ENCODE peak calls at places on chromosomes 13 and 19, in six cellular contexts. N is thoracic aorta, D is breast epithelium, Z is adrenal gland, X is H9, O is WERI-Rb-1. S is an unnamed sample.
A peak's percentile ranks its signal among the peaks of the same experiment; 100 is the strongest.

GRCh38 chr13:98570929-98571372 is 6.0 kb downstream of the STK24 start:
- DNase-seq in N (no peak), D (no peak), Z (peak; percentile 59), X (no peak), O (no peak), S (peak; percentile 85)

GRCh38 chr13:32309812-32310706 is 5.1 kb downstream of the ZAR1L start:
- DNase-seq in N (no peak), D (no peak), Z (no peak), X (peak; percentile 32), O (peak; percentile 23), S (peak; percentile 40)

GRCh38 chr19:10557603-10558197 is 8.1 kb downstream of the KRI1 start:
- DNase-seq in N (no peak), D (no peak), Z (no peak), X (no peak), O (no peak), S (no peak)

GRCh38 chr19:9877775-9878510 is 42.8 kb downstream of the PIN1 start:
- DNase-seq in N (no peak), D (no peak), Z (no peak), X (no peak), O (no peak), S (no peak)

GRCh38 chr13:110521946-110522345 is 39.6 kb downstream of the RAB20 start:
- DNase-seq in N (no peak), D (no peak), Z (peak; percentile 19), X (no peak), O (no peak), S (no peak)

GRCh38 chr19:28332351-28332750 is 880.6 kb downstream of the UQCRFS1 start:
- DNase-seq in N (no peak), D (no peak), Z (no peak), X (no peak), O (no peak), S (no peak)

GRCh38 chr13:65600702-65601101 is 1629.4 kb downstream of the PCDH9 start:
- DNase-seq in N (no peak), D (no peak), Z (no peak), X (no peak), O (no peak), S (no peak)

GRCh38 chr19:28257396-28257795 is 955.6 kb downstream of the UQCRFS1 start:
- DNase-seq in N (no peak), D (no peak), Z (no peak), X (no peak), O (no peak), S (no peak)

GRCh38 chr13:110875243-110875642 is 39.6 kb downstream of the ANKRD10 start:
- DNase-seq in N (no peak), D (no peak), Z (no peak), X (no peak), O (no peak), S (peak; percentile 38)

GRCh38 chr19:40466219-40467006 is at the start of gene SPTBN4:
- DNase-seq in N (no peak), D (peak; percentile 43), Z (peak; percentile 62), X (peak; percentile 33), O (no peak), S (peak; percentile 51)

GRCh38 chr13:109758937-109759480 is 27.4 kb downstream of the IRS2 start:
- DNase-seq in N (no peak), D (no peak), Z (no peak), X (no peak), O (no peak), S (no peak)

GRCh38 chr19:33946535-33947323 is 150.1 kb downstream of the KCTD15 start:
- DNase-seq in N (no peak), D (no peak), Z (no peak), X (no peak), O (peak; percentile 42), S (no peak)

GRCh38 chr13:110520431-110521295 is 40.9 kb downstream of the RAB20 start:
- DNase-seq in N (peak; percentile 74), D (peak; percentile 71), Z (peak; percentile 96), X (no peak), O (no peak), S (no peak)

GRCh38 chr19:38894968-38895367 is 4.5 kb downstream of the SIRT2 start:
- DNase-seq in N (no peak), D (no peak), Z (no peak), X (no peak), O (no peak), S (no peak)

GRCh38 chr13:96025283-96025682 is 27.9 kb downstream of the UGGT2 start:
- DNase-seq in N (no peak), D (no peak), Z (no peak), X (no peak), O (no peak), S (no peak)

GRCh38 chr19:46748325-46749109 is 2.3 kb upstream of the STRN4 start:
- DNase-seq in N (no peak), D (no peak), Z (peak; percentile 68), X (peak; percentile 84), O (peak; percentile 70), S (no peak)

GRCh38 chr13:90362718-90363117 is 984.8 kb upstream of the MIR17HG start:
- DNase-seq in N (no peak), D (no peak), Z (no peak), X (no peak), O (no peak), S (no peak)

GRCh38 chr19:6483235-6483634 is 1.6 kb upstream of the DENND1C start:
- DNase-seq in N (no peak), D (no peak), Z (no peak), X (no peak), O (no peak), S (no peak)

GRCh38 chr19:6480843-6481415 is 658 bp downstream of the DENND1C start:
- DNase-seq in N (no peak), D (no peak), Z (no peak), X (no peak), O (no peak), S (peak; percentile 35)

GRCh38 chr19:6479836-6480398 is 1.7 kb downstream of the DENND1C start:
- DNase-seq in N (no peak), D (no peak), Z (no peak), X (no peak), O (no peak), S (peak; percentile 9)

GRCh38 chr19:6482343-6482686 is 728 bp upstream of the DENND1C start:
- DNase-seq in N (no peak), D (no peak), Z (no peak), X (no peak), O (no peak), S (no peak)

DNA sequence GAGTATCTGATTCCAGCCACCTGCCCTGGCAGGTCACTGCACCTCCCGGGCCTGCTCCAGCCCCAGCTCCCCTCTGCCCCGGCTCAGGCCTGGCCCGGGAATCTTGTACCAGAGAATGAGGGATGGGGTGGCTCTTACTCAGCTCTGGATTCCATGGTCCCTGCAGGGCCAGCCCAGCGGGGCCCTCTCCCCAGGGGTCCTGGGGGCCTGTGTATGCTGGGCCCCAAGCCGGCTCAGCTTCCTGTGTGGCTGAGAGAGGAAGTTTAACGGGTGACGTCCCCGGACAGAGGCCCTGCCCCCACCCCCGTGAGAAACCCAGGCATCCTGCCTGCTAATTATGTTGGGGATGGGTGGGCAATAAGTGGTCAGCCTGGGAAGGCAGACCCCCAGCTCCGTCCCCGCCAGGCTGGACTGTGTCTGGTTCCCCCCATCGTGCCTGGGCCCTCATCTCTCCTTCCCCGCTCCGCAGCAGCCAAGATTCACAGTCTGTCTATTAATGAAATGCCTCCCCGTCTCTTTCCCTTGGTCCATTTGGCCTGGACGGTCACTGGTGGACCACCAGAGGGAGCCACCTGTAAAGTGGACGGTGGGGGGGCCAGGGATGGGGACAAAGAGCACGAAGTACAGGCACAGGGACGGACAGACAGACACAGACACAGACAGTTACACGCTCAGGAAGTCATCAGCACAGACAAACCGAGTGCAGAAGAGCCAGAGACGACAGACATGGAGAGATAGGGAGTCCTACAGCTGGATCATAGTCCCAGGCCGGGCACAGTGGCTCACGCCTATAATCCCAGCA is at the start of gene DENND1C:
- DNase-seq in N (no peak), D (no peak), Z (peak; percentile 59), X (peak; percentile 61), O (peak; percentile 60), S (peak; percentile 78)
- TF ChIP-seq CTCF in N (no peak), D (no peak), Z (peak; percentile 29), X (peak; percentile 75), O (peak; percentile 66), S (peak; percentile 72)

DNA sequence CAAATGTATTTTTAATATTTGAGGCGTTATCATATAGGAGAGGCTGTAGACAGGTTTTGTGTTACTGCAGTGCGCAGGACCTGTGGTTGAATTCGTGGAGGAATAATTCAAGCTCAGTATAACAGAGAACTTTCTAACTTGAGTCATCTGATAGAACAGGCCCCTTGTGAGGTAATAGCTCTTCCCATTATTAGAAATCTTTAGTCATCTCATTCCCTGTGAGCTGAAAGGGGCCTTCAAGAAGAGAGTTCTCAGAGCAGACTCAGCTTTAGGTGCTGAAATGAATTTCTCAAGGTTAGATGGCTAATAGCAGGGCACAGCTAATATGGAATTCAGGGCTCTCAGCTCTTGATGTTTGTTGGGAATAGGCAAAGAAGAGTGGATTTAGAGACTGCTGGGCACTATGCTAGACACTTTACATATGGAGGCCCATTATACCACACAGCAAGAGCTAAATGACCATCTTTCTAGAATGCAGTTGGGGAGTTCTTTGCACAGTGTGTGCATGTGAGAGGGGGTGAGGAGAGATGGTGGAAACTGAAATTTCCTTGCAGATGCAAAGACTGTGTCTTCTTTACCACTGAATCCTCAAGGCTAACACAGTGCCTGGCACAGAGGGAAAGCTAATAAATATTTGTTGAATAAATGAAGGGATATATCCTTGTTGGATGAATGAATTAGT is 89.5 kb downstream of the DGKH start:
- DNase-seq in N (no peak), D (no peak), Z (no peak), X (no peak), O (no peak), S (peak; percentile 10)
- TF ChIP-seq CTCF in N (no peak), D (no peak), Z (no peak), X (no peak), O (no peak), S (no peak)

GRCh38 chr19:54521022-54521859 is 18.6 kb downstream of the LAIR2 start:
- DNase-seq in N (no peak), D (no peak), Z (no peak), X (no peak), O (no peak), S (no peak)
- TF ChIP-seq CTCF in N (no peak), D (no peak), Z (no peak), X (no peak), O (no peak), S (no peak)

GRCh38 chr13:112098699-112099098 is 31.8 kb downstream of the SOX1 start:
- DNase-seq in N (no peak), D (no peak), Z (no peak), X (no peak), O (no peak), S (no peak)

GRCh38 chr13:112101360-112101930 is 34.5 kb downstream of the SOX1 start:
- DNase-seq in N (no peak), D (no peak), Z (no peak), X (no peak), O (no peak), S (no peak)

GRCh38 chr13:112095354-112095753 is 28.4 kb downstream of the SOX1 start:
- DNase-seq in N (no peak), D (no peak), Z (no peak), X (no peak), O (no peak), S (no peak)

GRCh38 chr13:112096959-112097358 is 30.0 kb downstream of the SOX1 start:
- DNase-seq in N (no peak), D (no peak), Z (no peak), X (no peak), O (no peak), S (no peak)

DNA sequence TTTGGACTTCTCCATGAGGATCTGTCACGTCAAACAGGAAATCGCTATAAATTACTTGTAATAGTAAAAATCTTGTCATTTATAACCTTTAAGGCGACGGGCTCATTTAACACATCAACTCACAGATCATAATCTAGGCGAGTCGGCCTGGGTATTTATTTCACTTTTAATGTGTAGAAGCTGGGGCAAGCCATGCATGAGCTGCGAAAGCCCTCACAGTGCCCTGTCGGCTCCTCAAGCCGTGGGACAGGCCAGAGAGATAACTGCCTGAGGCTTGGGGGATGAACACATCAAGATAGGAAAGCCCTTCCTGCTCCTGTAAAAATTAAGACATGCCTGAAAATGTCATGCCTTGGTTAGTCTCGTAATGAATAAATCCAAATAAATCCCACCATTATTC is 30.8 kb downstream of the SOX1 start:
- DNase-seq in N (no peak), D (no peak), Z (no peak), X (no peak), O (no peak), S (no peak)
- TF ChIP-seq CTCF in N (no peak), D (no peak), Z (no peak), X (no peak), O (no peak), S (no peak)